ENCODE peak calls at places on chromosomes 11 and 22, in four cellular contexts. One of them, this sample, is unnamed.

GRCh38 chr22:48938741-48939140 is 888.9 kb downstream of the BRD1 start:
- DNase-seq in GM12878: no peak
- DNase-seq in K562: no peak
- DNase-seq in A549: no peak
- DNase-seq in this sample: no peak

GRCh38 chr11:110075087-110075821 is 17.9 kb upstream of the ZC3H12C start:
- DNase-seq in GM12878: no peak
- DNase-seq in A549: no peak
- DNase-seq in K562: peak; percentile 22
- DNase-seq in this sample: no peak

GRCh38 chr11:2691991-2692841 is 7.6 kb downstream of the KCNQ1OT1 start:
- DNase-seq in K562: peak; percentile 34
- DNase-seq in GM12878: no peak
- DNase-seq in A549: no peak
- DNase-seq in this sample: no peak

GRCh38 chr11:11740081-11740702 is 101.6 kb upstream of the USP47 start:
- DNase-seq in GM12878: no peak
- DNase-seq in A549: no peak
- DNase-seq in K562: no peak
- DNase-seq in this sample: no peak

GRCh38 chr11:78940500-78941225 is 366.0 kb upstream of the NARS2 start:
- DNase-seq in K562: no peak
- DNase-seq in A549: no peak
- DNase-seq in GM12878: no peak
- DNase-seq in this sample: no peak

GRCh38 chr11:65479184-65480145 is 19.4 kb upstream of the MALAT1 start:
- DNase-seq in A549: peak; percentile 86
- DNase-seq in GM12878: no peak
- DNase-seq in K562: no peak
- DNase-seq in this sample: peak; percentile 60

GRCh38 chr11:114031599-114032320 is 27.8 kb upstream of the ZBTB16 start:
- DNase-seq in A549: no peak
- DNase-seq in GM12878: no peak
- DNase-seq in K562: no peak
- DNase-seq in this sample: no peak

GRCh38 chr22:19770349-19771220 is 10.0 kb downstream of the TBX1 start:
- DNase-seq in GM12878: no peak
- DNase-seq in K562: no peak
- DNase-seq in A549: no peak
- DNase-seq in this sample: no peak

GRCh38 chr11:104905271-104905670 is 7.0 kb upstream of the CASP12 start:
- DNase-seq in GM12878: no peak
- DNase-seq in K562: no peak
- DNase-seq in A549: peak; percentile 2
- DNase-seq in this sample: no peak

GRCh38 chr22:20811971-20812660 is 38.2 kb downstream of the SERPIND1 start:
- DNase-seq in K562: no peak
- DNase-seq in A549: no peak
- DNase-seq in GM12878: no peak
- DNase-seq in this sample: no peak

GRCh38 chr11:82730286-82730685 is 3.4 kb downstream of the FAM181B start:
- DNase-seq in GM12878: no peak
- DNase-seq in K562: no peak
- DNase-seq in A549: no peak
- DNase-seq in this sample: no peak

GRCh38 chr11:129298990-129299389 is 76.7 kb upstream of the BARX2 start:
- DNase-seq in GM12878: no peak
- DNase-seq in K562: no peak
- DNase-seq in A549: no peak
- DNase-seq in this sample: no peak

GRCh38 chr11:45484326-45484725 is 181.1 kb downstream of the CHST1 start:
- DNase-seq in A549: no peak
- DNase-seq in GM12878: no peak
- DNase-seq in K562: no peak
- DNase-seq in this sample: no peak

GRCh38 chr11:29518389-29519174 is 498.2 kb downstream of the KCNA4 start:
- DNase-seq in A549: peak; percentile 26
- DNase-seq in GM12878: no peak
- DNase-seq in K562: no peak
- DNase-seq in this sample: no peak

GRCh38 chr11:10497371-10498021 is 42.4 kb downstream of the AMPD3 start:
- DNase-seq in K562: no peak
- DNase-seq in GM12878: no peak
- DNase-seq in A549: no peak
- DNase-seq in this sample: no peak

GRCh38 chr22:22089459-22090308 is 107.1 kb upstream of the TOP3B start:
- DNase-seq in GM12878: no peak
- DNase-seq in K562: no peak
- DNase-seq in A549: no peak
- DNase-seq in this sample: no peak

GRCh38 chr11:37320921-37321320 is 722.9 kb upstream of the RAG2 start:
- DNase-seq in A549: no peak
- DNase-seq in GM12878: no peak
- DNase-seq in K562: no peak
- DNase-seq in this sample: no peak

GRCh38 chr11:15912825-15913224 is 443.5 kb downstream of the SOX6 start:
- DNase-seq in K562: no peak
- DNase-seq in A549: no peak
- DNase-seq in GM12878: no peak
- DNase-seq in this sample: no peak

GRCh38 chr11:845872-846271 is 3.2 kb downstream of the TSPAN4 start:
- DNase-seq in GM12878: no peak
- DNase-seq in A549: no peak
- DNase-seq in K562: no peak
- DNase-seq in this sample: no peak

GRCh38 chr11:843086-843704 is 543 bp downstream of the TSPAN4 start:
- DNase-seq in K562: no peak
- DNase-seq in A549: no peak
- DNase-seq in GM12878: no peak
- DNase-seq in this sample: peak; percentile 68

GRCh38 chr11:842370-843002 is at the start of the genes POLR2L and TSPAN4:
- DNase-seq in A549: peak; percentile 94
- DNase-seq in K562: peak; percentile 93
- DNase-seq in GM12878: no peak
- DNase-seq in this sample: peak; percentile 97

GRCh38 chr11:844693-845644 is 2.3 kb downstream of the TSPAN4 start:
- DNase-seq in GM12878: no peak
- DNase-seq in A549: peak; percentile 92
- DNase-seq in K562: peak; percentile 71
- DNase-seq in this sample: peak; percentile 82

DNA sequence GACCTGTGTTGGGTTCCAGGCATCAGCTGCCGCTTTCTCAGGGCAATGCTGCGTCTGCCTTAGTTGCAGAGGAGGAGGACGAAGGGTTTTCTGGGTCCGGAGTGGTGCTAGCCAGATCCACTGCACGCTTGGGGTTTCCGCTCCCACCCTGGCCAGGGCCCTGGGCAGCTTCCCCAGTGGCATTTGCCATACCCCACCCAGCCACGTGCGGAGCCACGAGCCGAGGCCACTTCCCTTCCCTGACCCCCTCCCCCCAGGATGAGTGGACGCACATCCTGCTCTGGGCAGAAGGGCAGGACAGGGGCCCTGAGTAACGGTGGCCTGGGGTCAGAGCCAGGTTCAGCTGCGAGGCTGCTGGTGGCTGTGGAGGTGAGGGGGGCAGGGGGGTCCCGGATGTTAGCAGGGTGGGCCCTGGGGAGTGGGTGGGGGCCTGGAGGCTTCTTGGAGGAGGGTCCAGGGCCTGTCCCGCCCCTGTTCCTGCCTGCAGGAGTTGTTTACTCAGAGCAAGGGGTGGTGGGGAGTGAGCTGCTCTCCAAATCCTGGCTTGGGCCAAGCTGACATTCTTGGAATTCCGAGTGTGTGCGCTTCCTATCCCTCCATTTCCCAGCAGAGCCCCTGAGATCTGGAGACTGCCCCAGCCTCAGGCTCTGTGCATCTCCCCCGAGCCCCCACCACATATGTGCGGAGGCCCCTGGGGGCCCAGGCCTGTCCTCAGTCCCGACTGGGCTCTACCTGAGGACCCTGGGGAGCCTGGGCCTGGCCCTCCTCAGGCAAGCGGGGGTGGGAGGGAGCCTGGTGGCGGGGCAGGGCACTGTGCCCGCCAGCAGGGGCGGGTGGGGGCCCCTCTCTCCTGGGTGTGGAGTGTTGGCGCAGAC is 1.4 kb downstream of the TSPAN4 start:
- DNase-seq in GM12878: no peak
- DNase-seq in A549: peak; percentile 96
- DNase-seq in K562: peak; percentile 57
- DNase-seq in this sample: no peak
- TF ChIP-seq RCOR1 in GM12878: no peak
- TF ChIP-seq RCOR1 in A549: no peak
- TF ChIP-seq RCOR1 in K562: no peak
- TF ChIP-seq RCOR1 in this sample: no peak

GRCh38 chr22:42949159-42949558 is 65.8 kb downstream of the PACSIN2 start:
- DNase-seq in GM12878: no peak
- DNase-seq in A549: peak; percentile 29
- DNase-seq in K562: no peak
- DNase-seq in this sample: no peak

GRCh38 chr22:42948205-42948804 is 66.6 kb downstream of the PACSIN2 start:
- DNase-seq in GM12878: no peak
- DNase-seq in A549: no peak
- DNase-seq in K562: no peak
- DNase-seq in this sample: no peak

GRCh38 chr22:42945736-42946135 is 69.2 kb downstream of the PACSIN2 start:
- DNase-seq in GM12878: no peak
- DNase-seq in K562: no peak
- DNase-seq in A549: no peak
- DNase-seq in this sample: no peak

GRCh38 chr22:42946551-42947198 is 68.3 kb downstream of the PACSIN2 start:
- DNase-seq in GM12878: no peak
- DNase-seq in K562: no peak
- DNase-seq in A549: no peak
- DNase-seq in this sample: no peak

GRCh38 chr22:42947211-42947990 is 67.5 kb downstream of the PACSIN2 start:
- DNase-seq in A549: peak; percentile 44
- DNase-seq in K562: no peak
- DNase-seq in GM12878: no peak
- DNase-seq in this sample: no peak
- TF ChIP-seq EP300 in A549: no peak
- TF ChIP-seq EP300 in K562: no peak
- TF ChIP-seq EP300 in GM12878: no peak
- TF ChIP-seq EP300 in this sample: no peak

GRCh38 chr11:44221992-44222391 is 87.9 kb downstream of the ALX4 start:
- DNase-seq in K562: no peak
- DNase-seq in GM12878: no peak
- DNase-seq in A549: no peak
- DNase-seq in this sample: no peak

GRCh38 chr11:44226472-44226871 is 83.5 kb downstream of the ALX4 start:
- DNase-seq in GM12878: no peak
- DNase-seq in A549: no peak
- DNase-seq in K562: no peak
- DNase-seq in this sample: no peak

GRCh38 chr11:44226945-44227344 is 83.0 kb downstream of the ALX4 start:
- DNase-seq in K562: no peak
- DNase-seq in A549: no peak
- DNase-seq in GM12878: no peak
- DNase-seq in this sample: no peak

GRCh38 chr11:44223261-44223660 is 86.7 kb downstream of the ALX4 start:
- DNase-seq in A549: no peak
- DNase-seq in GM12878: no peak
- DNase-seq in K562: no peak
- DNase-seq in this sample: no peak

DNA sequence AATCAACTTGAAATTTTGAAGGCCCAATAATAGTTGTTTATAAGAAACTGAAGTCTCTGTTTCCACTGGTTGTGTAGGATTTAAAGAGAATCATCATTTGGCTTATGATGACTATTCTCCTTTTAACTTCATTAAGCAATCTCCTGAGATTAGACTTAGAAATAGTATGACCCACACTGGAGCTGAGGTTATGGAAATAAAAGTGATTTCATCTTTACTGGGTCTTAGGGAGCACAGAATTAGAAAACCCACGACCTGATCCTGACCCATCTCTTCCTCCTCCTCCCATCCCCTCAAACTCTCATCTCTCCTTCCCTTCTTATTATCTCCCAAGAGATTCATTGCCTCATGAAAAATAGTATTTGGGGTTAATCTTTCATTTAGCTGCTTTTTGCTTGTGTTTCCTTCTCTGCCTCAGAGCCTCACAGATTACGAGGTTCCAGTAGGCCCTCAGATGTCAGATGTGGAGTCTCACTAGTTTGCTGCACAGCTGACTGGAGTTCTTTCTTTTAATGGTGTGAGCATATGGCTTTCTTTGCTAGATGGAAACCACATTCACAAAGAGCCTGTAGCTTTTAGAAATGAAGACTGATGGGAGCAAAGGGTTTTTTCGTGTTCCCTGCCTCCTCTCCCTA is 85.0 kb downstream of the ALX4 start:
- DNase-seq in K562: no peak
- DNase-seq in A549: no peak
- DNase-seq in GM12878: no peak
- DNase-seq in this sample: no peak
- TF ChIP-seq RCOR1 in K562: no peak
- TF ChIP-seq RCOR1 in A549: no peak
- TF ChIP-seq RCOR1 in GM12878: no peak
- TF ChIP-seq RCOR1 in this sample: no peak

GRCh38 chr11:4826425-4826824 is 5.3 kb downstream of the OR51F2 start:
- DNase-seq in K562: no peak
- DNase-seq in A549: no peak
- DNase-seq in GM12878: no peak
- DNase-seq in this sample: no peak

GRCh38 chr11:4830909-4831308 is 9.8 kb downstream of the OR51F2 start:
- DNase-seq in GM12878: no peak
- DNase-seq in K562: no peak
- DNase-seq in A549: no peak
- DNase-seq in this sample: no peak

GRCh38 chr11:4821021-4821420 is at the start of gene OR51F2:
- DNase-seq in K562: no peak
- DNase-seq in A549: no peak
- DNase-seq in GM12878: no peak
- DNase-seq in this sample: no peak

GRCh38 chr11:4825132-4825531 is 4.0 kb downstream of the OR51F2 start:
- DNase-seq in A549: no peak
- DNase-seq in GM12878: no peak
- DNase-seq in K562: no peak
- DNase-seq in this sample: no peak
- TF ChIP-seq EP300 in A549: no peak
- TF ChIP-seq EP300 in GM12878: no peak
- TF ChIP-seq EP300 in K562: no peak
- TF ChIP-seq EP300 in this sample: no peak

GRCh38 chr11:5989203-5989602 is 2.4 kb upstream of the OR52L1 start:
- DNase-seq in GM12878: no peak
- DNase-seq in A549: no peak
- DNase-seq in K562: no peak
- DNase-seq in this sample: no peak

GRCh38 chr11:5986885-5987284 is at the start of gene OR52L1:
- DNase-seq in GM12878: no peak
- DNase-seq in K562: no peak
- DNase-seq in A549: no peak
- DNase-seq in this sample: no peak

DNA sequence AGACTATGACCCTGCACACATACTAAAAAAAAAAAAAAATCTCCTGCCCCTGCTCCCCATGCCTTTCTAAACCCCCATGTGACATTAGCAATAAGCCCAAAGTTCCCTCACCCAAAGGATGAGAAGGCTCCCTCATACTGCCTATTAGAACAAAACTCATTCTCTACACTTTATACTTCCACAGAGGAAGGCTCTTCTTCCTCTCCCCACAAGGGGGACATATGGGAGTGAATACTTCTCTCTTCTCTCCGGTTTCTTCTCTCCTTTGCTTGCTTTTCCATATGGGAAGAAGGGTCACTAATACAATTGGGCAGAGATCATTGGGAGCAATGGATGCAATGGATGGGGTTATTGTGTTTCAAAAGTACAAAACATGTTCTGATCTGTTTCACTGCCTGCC is 3.3 kb downstream of the OR52L1 start:
- DNase-seq in K562: no peak
- DNase-seq in GM12878: no peak
- DNase-seq in A549: no peak
- DNase-seq in this sample: no peak
- TF ChIP-seq RCOR1 in K562: no peak
- TF ChIP-seq RCOR1 in GM12878: no peak
- TF ChIP-seq RCOR1 in A549: no peak
- TF ChIP-seq RCOR1 in this sample: no peak

This sample was measured in SK-N-SH.